ENCODE peak calls at places on chromosome 4, in seven cellular contexts. One of them, this sample, is unnamed.

GRCh38 chr4:103634236-103634635 is 85.5 kb downstream of the TACR3 start:
- DNase-seq in H54: no peak
- DNase-seq in transverse colon: no peak
- DNase-seq in tibial nerve: no peak
- DNase-seq in heart left ventricle: no peak
- DNase-seq in spleen: no peak
- DNase-seq in testis: no peak
- DNase-seq in this sample: no peak

GRCh38 chr4:26624042-26624441 is 40.2 kb downstream of the TBC1D19 start:
- DNase-seq in spleen: no peak
- DNase-seq in transverse colon: no peak
- DNase-seq in heart left ventricle: no peak
- DNase-seq in testis: no peak
- DNase-seq in H54: no peak
- DNase-seq in tibial nerve: no peak
- DNase-seq in this sample: no peak

GRCh38 chr4:99653921-99654890 is 3.4 kb downstream of the C4orf54 start:
- DNase-seq in heart left ventricle: no peak
- DNase-seq in transverse colon: no peak
- DNase-seq in spleen: no peak
- DNase-seq in tibial nerve: no peak
- DNase-seq in H54: no peak
- DNase-seq in testis: no peak
- DNase-seq in this sample: no peak

GRCh38 chr4:17336524-17336941 is 175.4 kb downstream of the QDPR start:
- DNase-seq in H54: no peak
- DNase-seq in heart left ventricle: peak
- DNase-seq in tibial nerve: no peak
- DNase-seq in testis: no peak
- DNase-seq in transverse colon: peak
- DNase-seq in spleen: peak
- DNase-seq in this sample: no peak

GRCh38 chr4:94368459-94368858 is 25.8 kb upstream of the HPGDS start:
- DNase-seq in tibial nerve: no peak
- DNase-seq in testis: no peak
- DNase-seq in heart left ventricle: no peak
- DNase-seq in spleen: no peak
- DNase-seq in H54: no peak
- DNase-seq in transverse colon: no peak
- DNase-seq in this sample: no peak

GRCh38 chr4:17577660-17578481 is 873 bp downstream of the LAP3 start:
- DNase-seq in spleen: peak
- DNase-seq in testis: peak
- DNase-seq in tibial nerve: no peak
- DNase-seq in transverse colon: peak
- DNase-seq in heart left ventricle: peak
- DNase-seq in H54: no peak
- DNase-seq in this sample: no peak

GRCh38 chr4:127586922-127587571 is 45.7 kb upstream of the INTU start:
- DNase-seq in heart left ventricle: no peak
- DNase-seq in transverse colon: no peak
- DNase-seq in H54: peak
- DNase-seq in spleen: no peak
- DNase-seq in testis: peak
- DNase-seq in tibial nerve: no peak
- DNase-seq in this sample: no peak

GRCh38 chr4:3036131-3036952 is 38.0 kb downstream of the HTT-AS start:
- DNase-seq in H54: no peak
- DNase-seq in tibial nerve: no peak
- DNase-seq in testis: no peak
- DNase-seq in heart left ventricle: no peak
- DNase-seq in transverse colon: no peak
- DNase-seq in spleen: peak
- DNase-seq in this sample: no peak

GRCh38 chr4:35163189-35163588 is 1081.1 kb downstream of the ARAP2 start:
- DNase-seq in heart left ventricle: no peak
- DNase-seq in testis: no peak
- DNase-seq in spleen: no peak
- DNase-seq in transverse colon: no peak
- DNase-seq in H54: no peak
- DNase-seq in tibial nerve: no peak
- DNase-seq in this sample: no peak

DNA sequence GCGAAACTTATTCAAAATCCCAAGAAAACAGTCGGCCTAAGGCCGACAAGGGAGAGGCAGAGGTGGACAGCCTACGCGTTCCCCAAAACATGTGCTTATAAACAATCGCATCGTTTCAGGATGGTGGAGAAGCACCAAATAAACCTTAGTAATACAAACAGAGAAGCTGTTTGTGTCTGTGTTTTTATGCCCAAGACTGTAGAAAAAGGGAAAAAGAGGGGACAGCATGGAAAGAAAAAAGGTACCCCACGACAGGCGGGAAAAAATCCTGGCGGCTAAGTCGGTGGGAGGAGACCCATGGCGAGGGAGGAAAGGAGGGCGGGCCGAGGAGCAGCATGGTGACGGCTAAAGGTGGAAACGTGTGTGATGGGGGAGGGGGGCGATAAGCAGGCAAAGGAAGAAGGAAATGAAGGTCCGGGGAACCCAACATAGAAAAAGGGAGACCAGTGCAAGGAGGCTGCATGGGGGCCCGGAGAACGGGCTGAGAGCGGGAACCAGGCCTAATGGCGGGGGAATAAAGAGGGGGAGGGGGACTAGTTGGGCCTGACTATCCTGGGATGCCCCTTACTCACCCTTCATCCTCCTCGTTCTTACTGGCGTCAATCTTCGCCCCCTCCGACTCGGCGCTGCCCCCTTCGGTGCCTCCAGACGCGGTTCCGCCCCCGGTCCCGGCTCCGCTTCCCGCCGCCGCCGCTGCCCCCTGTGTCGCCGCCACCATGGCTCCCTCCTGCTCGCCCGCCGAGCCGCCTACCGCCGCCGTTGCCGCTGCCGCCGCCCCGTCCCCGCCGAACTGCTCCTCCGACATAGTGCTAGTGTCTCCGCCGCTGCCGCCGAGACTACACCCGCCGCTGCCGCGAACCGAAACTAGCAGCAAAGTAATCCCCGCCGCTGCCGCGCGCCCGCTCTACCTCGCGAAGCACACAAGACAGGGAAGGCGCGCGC is 646 bp downstream of the HNRNPD start:
- DNase-seq in transverse colon: peak
- DNase-seq in H54: peak
- DNase-seq in heart left ventricle: peak
- DNase-seq in testis: peak
- DNase-seq in tibial nerve: peak
- DNase-seq in spleen: peak
- DNase-seq in this sample: no peak
- TF ChIP-seq POLR2A in transverse colon: no peak
- TF ChIP-seq POLR2A in H54: peak
- TF ChIP-seq POLR2A in heart left ventricle: no peak
- TF ChIP-seq POLR2A in testis: no peak
- TF ChIP-seq POLR2A in tibial nerve: no peak
- TF ChIP-seq POLR2A in spleen: no peak
- TF ChIP-seq POLR2A in this sample: no peak

GRCh38 chr4:90121961-90122748 is 5.0 kb upstream of the CCSER1 start:
- DNase-seq in testis: no peak
- DNase-seq in tibial nerve: no peak
- DNase-seq in spleen: no peak
- DNase-seq in H54: no peak
- DNase-seq in transverse colon: no peak
- DNase-seq in heart left ventricle: no peak
- DNase-seq in this sample: no peak

GRCh38 chr4:90126805-90127204 is 389 bp upstream of the CCSER1 start:
- DNase-seq in transverse colon: no peak
- DNase-seq in H54: no peak
- DNase-seq in testis: no peak
- DNase-seq in tibial nerve: no peak
- DNase-seq in spleen: no peak
- DNase-seq in heart left ventricle: no peak
- DNase-seq in this sample: no peak

GRCh38 chr4:90127706-90128345 is 632 bp downstream of the CCSER1 start:
- DNase-seq in H54: no peak
- DNase-seq in tibial nerve: no peak
- DNase-seq in spleen: peak
- DNase-seq in testis: no peak
- DNase-seq in transverse colon: no peak
- DNase-seq in heart left ventricle: peak
- DNase-seq in this sample: no peak

DNA sequence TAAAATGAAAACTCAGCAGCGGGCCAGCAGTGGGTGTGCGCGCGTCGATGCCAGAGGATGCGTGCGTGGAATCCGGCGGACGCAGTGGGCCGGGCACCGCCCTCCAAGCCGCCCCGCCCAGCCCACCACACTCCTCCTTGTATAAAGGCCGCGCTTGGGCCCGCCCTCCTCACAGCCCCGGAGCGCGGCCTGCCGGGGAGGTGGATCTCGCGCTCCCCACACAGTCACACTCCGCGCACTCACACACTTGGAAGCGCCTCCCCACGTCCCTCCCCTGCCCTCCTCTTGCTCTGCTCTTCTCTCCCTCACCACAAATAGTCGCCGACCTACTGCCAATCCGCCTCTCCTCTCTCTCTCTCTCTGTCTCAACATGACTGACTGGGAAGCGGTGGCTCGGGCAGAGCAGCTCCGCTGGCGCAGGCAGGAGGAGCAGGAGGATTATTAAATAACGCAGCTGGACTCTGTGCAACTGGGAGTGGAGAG is at the start of gene CCSER1:
- DNase-seq in transverse colon: peak
- DNase-seq in testis: peak
- DNase-seq in H54: no peak
- DNase-seq in spleen: peak
- DNase-seq in tibial nerve: peak
- DNase-seq in heart left ventricle: peak
- DNase-seq in this sample: no peak
- TF ChIP-seq POLR2A in transverse colon: peak
- TF ChIP-seq POLR2A in testis: no peak
- TF ChIP-seq POLR2A in H54: no peak
- TF ChIP-seq POLR2A in spleen: peak
- TF ChIP-seq POLR2A in tibial nerve: peak
- TF ChIP-seq POLR2A in heart left ventricle: peak
- TF ChIP-seq POLR2A in this sample: no peak

GRCh38 chr4:165288226-165288625 is 39.2 kb upstream of the MSMO1 start:
- DNase-seq in heart left ventricle: no peak
- DNase-seq in transverse colon: no peak
- DNase-seq in testis: no peak
- DNase-seq in tibial nerve: no peak
- DNase-seq in H54: no peak
- DNase-seq in spleen: no peak
- DNase-seq in this sample: no peak
- TF ChIP-seq POLR2A in heart left ventricle: no peak
- TF ChIP-seq POLR2A in transverse colon: no peak
- TF ChIP-seq POLR2A in testis: no peak
- TF ChIP-seq POLR2A in tibial nerve: no peak
- TF ChIP-seq POLR2A in H54: no peak
- TF ChIP-seq POLR2A in spleen: no peak
- TF ChIP-seq POLR2A in this sample: no peak

GRCh38 chr4:122921971-122922876 is at the start of gene NUDT6:
- DNase-seq in tibial nerve: peak
- DNase-seq in spleen: peak
- DNase-seq in H54: no peak
- DNase-seq in testis: peak
- DNase-seq in transverse colon: peak
- DNase-seq in heart left ventricle: peak
- DNase-seq in this sample: no peak
- TF ChIP-seq POLR2A in tibial nerve: no peak
- TF ChIP-seq POLR2A in spleen: no peak
- TF ChIP-seq POLR2A in H54: peak
- TF ChIP-seq POLR2A in testis: no peak
- TF ChIP-seq POLR2A in transverse colon: no peak
- TF ChIP-seq POLR2A in heart left ventricle: no peak
- TF ChIP-seq POLR2A in this sample: no peak